ENCODE peak calls at places on chromosomes 12 and 14, in ten cellular contexts. One of them, this sample, is unnamed.

GRCh38 chr12:51847830-51848727 is at the start of gene FIGNL2:
- DNase-seq in spleen: no peak
- DNase-seq in LHCN-M2: no peak
- DNase-seq in amygdala: no peak
- DNase-seq in nucleus accumbens: no peak
- DNase-seq in AG20443: peak
- DNase-seq in MM.1S: no peak
- DNase-seq in breast epithelium: no peak
- DNase-seq in tibial artery: no peak
- DNase-seq in stimulated activated CD4-positive, alpha-beta T cell treated with anti-CD3 and anti-CD28 coated beads, TNF-alpha, amount 100 ng/mL, for 24 hours: no peak
- DNase-seq in this sample: no peak

GRCh38 chr14:35337557-35338255 is 45.5 kb downstream of the PSMA6 start:
- DNase-seq in nucleus accumbens: no peak
- DNase-seq in MM.1S: no peak
- DNase-seq in breast epithelium: no peak
- DNase-seq in stimulated activated CD4-positive, alpha-beta T cell treated with anti-CD3 and anti-CD28 coated beads, TNF-alpha, amount 100 ng/mL, for 24 hours: no peak
- DNase-seq in AG20443: no peak
- DNase-seq in LHCN-M2: no peak
- DNase-seq in tibial artery: no peak
- DNase-seq in spleen: no peak
- DNase-seq in amygdala: no peak
- DNase-seq in this sample: no peak

GRCh38 chr12:52041695-52042123 is 9.5 kb upstream of the NR4A1 start:
- DNase-seq in nucleus accumbens: no peak
- DNase-seq in MM.1S: peak
- DNase-seq in AG20443: peak
- DNase-seq in LHCN-M2: peak
- DNase-seq in stimulated activated CD4-positive, alpha-beta T cell treated with anti-CD3 and anti-CD28 coated beads, TNF-alpha, amount 100 ng/mL, for 24 hours: no peak
- DNase-seq in tibial artery: no peak
- DNase-seq in amygdala: no peak
- DNase-seq in spleen: peak
- DNase-seq in breast epithelium: peak
- DNase-seq in this sample: no peak

GRCh38 chr14:99318959-99319295 is 46.9 kb upstream of the BCL11B start:
- DNase-seq in tibial artery: no peak
- DNase-seq in LHCN-M2: no peak
- DNase-seq in MM.1S: no peak
- DNase-seq in amygdala: no peak
- DNase-seq in breast epithelium: no peak
- DNase-seq in spleen: peak
- DNase-seq in AG20443: no peak
- DNase-seq in stimulated activated CD4-positive, alpha-beta T cell treated with anti-CD3 and anti-CD28 coated beads, TNF-alpha, amount 100 ng/mL, for 24 hours: no peak
- DNase-seq in nucleus accumbens: no peak
- DNase-seq in this sample: no peak

GRCh38 chr12:82665142-82665923 is 21.4 kb upstream of the TMTC2 start:
- DNase-seq in AG20443: no peak
- DNase-seq in breast epithelium: no peak
- DNase-seq in MM.1S: no peak
- DNase-seq in amygdala: no peak
- DNase-seq in nucleus accumbens: no peak
- DNase-seq in spleen: no peak
- DNase-seq in LHCN-M2: no peak
- DNase-seq in stimulated activated CD4-positive, alpha-beta T cell treated with anti-CD3 and anti-CD28 coated beads, TNF-alpha, amount 100 ng/mL, for 24 hours: no peak
- DNase-seq in tibial artery: no peak
- DNase-seq in this sample: no peak

GRCh38 chr12:92602476-92602875 is 100.3 kb upstream of the PLEKHG7 start:
- DNase-seq in breast epithelium: no peak
- DNase-seq in MM.1S: no peak
- DNase-seq in stimulated activated CD4-positive, alpha-beta T cell treated with anti-CD3 and anti-CD28 coated beads, TNF-alpha, amount 100 ng/mL, for 24 hours: no peak
- DNase-seq in AG20443: peak
- DNase-seq in LHCN-M2: peak
- DNase-seq in spleen: no peak
- DNase-seq in nucleus accumbens: no peak
- DNase-seq in tibial artery: no peak
- DNase-seq in amygdala: no peak
- DNase-seq in this sample: no peak

GRCh38 chr14:77653473-77653872 is 37.0 kb upstream of the SPTLC2 start:
- DNase-seq in amygdala: no peak
- DNase-seq in breast epithelium: no peak
- DNase-seq in MM.1S: no peak
- DNase-seq in stimulated activated CD4-positive, alpha-beta T cell treated with anti-CD3 and anti-CD28 coated beads, TNF-alpha, amount 100 ng/mL, for 24 hours: no peak
- DNase-seq in LHCN-M2: no peak
- DNase-seq in nucleus accumbens: no peak
- DNase-seq in tibial artery: no peak
- DNase-seq in spleen: peak
- DNase-seq in AG20443: no peak
- DNase-seq in this sample: peak

GRCh38 chr14:94612580-94613554 is 676 bp downstream of the SERPINA3 start:
- DNase-seq in breast epithelium: no peak
- DNase-seq in amygdala: no peak
- DNase-seq in AG20443: no peak
- DNase-seq in stimulated activated CD4-positive, alpha-beta T cell treated with anti-CD3 and anti-CD28 coated beads, TNF-alpha, amount 100 ng/mL, for 24 hours: no peak
- DNase-seq in nucleus accumbens: no peak
- DNase-seq in spleen: peak
- DNase-seq in LHCN-M2: no peak
- DNase-seq in MM.1S: no peak
- DNase-seq in tibial artery: peak
- DNase-seq in this sample: no peak

GRCh38 chr12:130775953-130776856 is 60.1 kb upstream of the RIMBP2 start:
- DNase-seq in MM.1S: no peak
- DNase-seq in tibial artery: peak
- DNase-seq in stimulated activated CD4-positive, alpha-beta T cell treated with anti-CD3 and anti-CD28 coated beads, TNF-alpha, amount 100 ng/mL, for 24 hours: peak
- DNase-seq in spleen: no peak
- DNase-seq in LHCN-M2: peak
- DNase-seq in amygdala: peak
- DNase-seq in breast epithelium: no peak
- DNase-seq in nucleus accumbens: peak
- DNase-seq in AG20443: peak
- DNase-seq in this sample: peak

GRCh38 chr12:6872073-6873048 is 742 bp downstream of the SPSB2 start:
- DNase-seq in tibial artery: peak
- DNase-seq in AG20443: peak
- DNase-seq in nucleus accumbens: peak
- DNase-seq in LHCN-M2: peak
- DNase-seq in MM.1S: peak
- DNase-seq in breast epithelium: peak
- DNase-seq in amygdala: peak
- DNase-seq in spleen: peak
- DNase-seq in stimulated activated CD4-positive, alpha-beta T cell treated with anti-CD3 and anti-CD28 coated beads, TNF-alpha, amount 100 ng/mL, for 24 hours: peak
- DNase-seq in this sample: peak

GRCh38 chr14:104563191-104563741 is 16.3 kb upstream of the C14orf180 start:
- DNase-seq in AG20443: no peak
- DNase-seq in tibial artery: no peak
- DNase-seq in nucleus accumbens: no peak
- DNase-seq in stimulated activated CD4-positive, alpha-beta T cell treated with anti-CD3 and anti-CD28 coated beads, TNF-alpha, amount 100 ng/mL, for 24 hours: no peak
- DNase-seq in MM.1S: no peak
- DNase-seq in breast epithelium: no peak
- DNase-seq in spleen: no peak
- DNase-seq in LHCN-M2: no peak
- DNase-seq in amygdala: no peak
- DNase-seq in this sample: no peak

GRCh38 chr12:11762723-11763326 is 113.4 kb downstream of the ETV6 start:
- DNase-seq in MM.1S: no peak
- DNase-seq in breast epithelium: no peak
- DNase-seq in LHCN-M2: no peak
- DNase-seq in nucleus accumbens: no peak
- DNase-seq in tibial artery: no peak
- DNase-seq in spleen: no peak
- DNase-seq in stimulated activated CD4-positive, alpha-beta T cell treated with anti-CD3 and anti-CD28 coated beads, TNF-alpha, amount 100 ng/mL, for 24 hours: no peak
- DNase-seq in AG20443: peak
- DNase-seq in amygdala: no peak
- DNase-seq in this sample: no peak

GRCh38 chr12:55652352-55652751 is 15.7 kb downstream of the OR10P1 start:
- DNase-seq in breast epithelium: no peak
- DNase-seq in amygdala: no peak
- DNase-seq in MM.1S: no peak
- DNase-seq in nucleus accumbens: no peak
- DNase-seq in AG20443: no peak
- DNase-seq in stimulated activated CD4-positive, alpha-beta T cell treated with anti-CD3 and anti-CD28 coated beads, TNF-alpha, amount 100 ng/mL, for 24 hours: no peak
- DNase-seq in LHCN-M2: no peak
- DNase-seq in spleen: no peak
- DNase-seq in tibial artery: no peak
- DNase-seq in this sample: no peak

GRCh38 chr14:64956697-64957412 is 14.3 kb upstream of the GPX2 start:
- DNase-seq in MM.1S: no peak
- DNase-seq in LHCN-M2: no peak
- DNase-seq in amygdala: no peak
- DNase-seq in AG20443: no peak
- DNase-seq in stimulated activated CD4-positive, alpha-beta T cell treated with anti-CD3 and anti-CD28 coated beads, TNF-alpha, amount 100 ng/mL, for 24 hours: no peak
- DNase-seq in nucleus accumbens: no peak
- DNase-seq in spleen: no peak
- DNase-seq in tibial artery: no peak
- DNase-seq in breast epithelium: peak
- DNase-seq in this sample: no peak

GRCh38 chr12:108629824-108630476 is 3.7 kb downstream of the SELPLG start:
- DNase-seq in spleen: peak
- DNase-seq in LHCN-M2: peak
- DNase-seq in breast epithelium: no peak
- DNase-seq in amygdala: no peak
- DNase-seq in AG20443: peak
- DNase-seq in MM.1S: peak
- DNase-seq in nucleus accumbens: no peak
- DNase-seq in tibial artery: peak
- DNase-seq in stimulated activated CD4-positive, alpha-beta T cell treated with anti-CD3 and anti-CD28 coated beads, TNF-alpha, amount 100 ng/mL, for 24 hours: no peak
- DNase-seq in this sample: no peak

GRCh38 chr12:14886271-14886670 is 617 bp upstream of the MGP start:
- DNase-seq in LHCN-M2: no peak
- DNase-seq in AG20443: no peak
- DNase-seq in MM.1S: no peak
- DNase-seq in spleen: no peak
- DNase-seq in breast epithelium: no peak
- DNase-seq in tibial artery: no peak
- DNase-seq in stimulated activated CD4-positive, alpha-beta T cell treated with anti-CD3 and anti-CD28 coated beads, TNF-alpha, amount 100 ng/mL, for 24 hours: no peak
- DNase-seq in amygdala: no peak
- DNase-seq in nucleus accumbens: no peak
- DNase-seq in this sample: no peak

GRCh38 chr14:104876251-104876699 is 11.2 kb downstream of the CEP170B start:
- DNase-seq in MM.1S: no peak
- DNase-seq in AG20443: peak
- DNase-seq in tibial artery: no peak
- DNase-seq in stimulated activated CD4-positive, alpha-beta T cell treated with anti-CD3 and anti-CD28 coated beads, TNF-alpha, amount 100 ng/mL, for 24 hours: no peak
- DNase-seq in spleen: peak
- DNase-seq in nucleus accumbens: no peak
- DNase-seq in breast epithelium: no peak
- DNase-seq in LHCN-M2: peak
- DNase-seq in amygdala: no peak
- DNase-seq in this sample: no peak

GRCh38 chr12:25151476-25151875 is 43.5 kb downstream of the DNAI7 start:
- DNase-seq in spleen: no peak
- DNase-seq in AG20443: peak
- DNase-seq in nucleus accumbens: no peak
- DNase-seq in tibial artery: peak
- DNase-seq in breast epithelium: no peak
- DNase-seq in stimulated activated CD4-positive, alpha-beta T cell treated with anti-CD3 and anti-CD28 coated beads, TNF-alpha, amount 100 ng/mL, for 24 hours: no peak
- DNase-seq in amygdala: no peak
- DNase-seq in LHCN-M2: peak
- DNase-seq in MM.1S: no peak
- DNase-seq in this sample: no peak

GRCh38 chr14:23430733-23431105 is 4.7 kb downstream of the MYH7 start:
- DNase-seq in stimulated activated CD4-positive, alpha-beta T cell treated with anti-CD3 and anti-CD28 coated beads, TNF-alpha, amount 100 ng/mL, for 24 hours: no peak
- DNase-seq in amygdala: peak
- DNase-seq in MM.1S: no peak
- DNase-seq in breast epithelium: no peak
- DNase-seq in nucleus accumbens: peak
- DNase-seq in AG20443: peak
- DNase-seq in LHCN-M2: peak
- DNase-seq in tibial artery: peak
- DNase-seq in spleen: peak
- DNase-seq in this sample: no peak

GRCh38 chr14:45211295-45211694 is 41.7 kb downstream of the MIS18BP1 start:
- DNase-seq in tibial artery: no peak
- DNase-seq in nucleus accumbens: no peak
- DNase-seq in MM.1S: no peak
- DNase-seq in spleen: no peak
- DNase-seq in AG20443: no peak
- DNase-seq in LHCN-M2: no peak
- DNase-seq in stimulated activated CD4-positive, alpha-beta T cell treated with anti-CD3 and anti-CD28 coated beads, TNF-alpha, amount 100 ng/mL, for 24 hours: no peak
- DNase-seq in amygdala: no peak
- DNase-seq in breast epithelium: no peak
- DNase-seq in this sample: no peak

GRCh38 chr12:51000245-51000644 is 25.9 kb downstream of the SLC11A2 start:
- DNase-seq in nucleus accumbens: no peak
- DNase-seq in tibial artery: no peak
- DNase-seq in AG20443: peak
- DNase-seq in amygdala: no peak
- DNase-seq in spleen: no peak
- DNase-seq in breast epithelium: no peak
- DNase-seq in LHCN-M2: peak
- DNase-seq in stimulated activated CD4-positive, alpha-beta T cell treated with anti-CD3 and anti-CD28 coated beads, TNF-alpha, amount 100 ng/mL, for 24 hours: no peak
- DNase-seq in MM.1S: no peak
- DNase-seq in this sample: no peak

GRCh38 chr14:36988568-36988967 is 183.8 kb downstream of the SLC25A21 start:
- DNase-seq in amygdala: no peak
- DNase-seq in stimulated activated CD4-positive, alpha-beta T cell treated with anti-CD3 and anti-CD28 coated beads, TNF-alpha, amount 100 ng/mL, for 24 hours: no peak
- DNase-seq in nucleus accumbens: no peak
- DNase-seq in LHCN-M2: no peak
- DNase-seq in tibial artery: no peak
- DNase-seq in AG20443: no peak
- DNase-seq in breast epithelium: no peak
- DNase-seq in spleen: no peak
- DNase-seq in MM.1S: no peak
- DNase-seq in this sample: no peak

GRCh38 chr14:22403286-22403685 is 185.7 kb downstream of the DAD1 start:
- DNase-seq in breast epithelium: no peak
- DNase-seq in tibial artery: no peak
- DNase-seq in amygdala: no peak
- DNase-seq in spleen: no peak
- DNase-seq in MM.1S: no peak
- DNase-seq in stimulated activated CD4-positive, alpha-beta T cell treated with anti-CD3 and anti-CD28 coated beads, TNF-alpha, amount 100 ng/mL, for 24 hours: no peak
- DNase-seq in LHCN-M2: no peak
- DNase-seq in nucleus accumbens: no peak
- DNase-seq in AG20443: no peak
- DNase-seq in this sample: no peak

GRCh38 chr12:87866602-87867292 is 162.5 kb downstream of the C12orf50 start:
- DNase-seq in nucleus accumbens: no peak
- DNase-seq in tibial artery: no peak
- DNase-seq in breast epithelium: no peak
- DNase-seq in LHCN-M2: peak
- DNase-seq in AG20443: peak
- DNase-seq in amygdala: no peak
- DNase-seq in stimulated activated CD4-positive, alpha-beta T cell treated with anti-CD3 and anti-CD28 coated beads, TNF-alpha, amount 100 ng/mL, for 24 hours: no peak
- DNase-seq in spleen: no peak
- DNase-seq in MM.1S: no peak
- DNase-seq in this sample: peak

GRCh38 chr14:89256951-89257350 is 160.1 kb downstream of the FOXN3 start:
- DNase-seq in amygdala: no peak
- DNase-seq in tibial artery: no peak
- DNase-seq in spleen: no peak
- DNase-seq in AG20443: no peak
- DNase-seq in MM.1S: no peak
- DNase-seq in nucleus accumbens: no peak
- DNase-seq in stimulated activated CD4-positive, alpha-beta T cell treated with anti-CD3 and anti-CD28 coated beads, TNF-alpha, amount 100 ng/mL, for 24 hours: no peak
- DNase-seq in breast epithelium: no peak
- DNase-seq in LHCN-M2: no peak
- DNase-seq in this sample: no peak

GRCh38 chr12:25264015-25264582 is 13.4 kb upstream of the KRAS start:
- DNase-seq in MM.1S: no peak
- DNase-seq in stimulated activated CD4-positive, alpha-beta T cell treated with anti-CD3 and anti-CD28 coated beads, TNF-alpha, amount 100 ng/mL, for 24 hours: no peak
- DNase-seq in breast epithelium: no peak
- DNase-seq in nucleus accumbens: no peak
- DNase-seq in spleen: no peak
- DNase-seq in tibial artery: no peak
- DNase-seq in LHCN-M2: no peak
- DNase-seq in amygdala: no peak
- DNase-seq in AG20443: no peak
- DNase-seq in this sample: no peak

GRCh38 chr12:31506907-31507306 is 84.0 kb downstream of the DENND5B start:
- DNase-seq in spleen: no peak
- DNase-seq in AG20443: no peak
- DNase-seq in LHCN-M2: no peak
- DNase-seq in tibial artery: no peak
- DNase-seq in amygdala: no peak
- DNase-seq in breast epithelium: no peak
- DNase-seq in nucleus accumbens: no peak
- DNase-seq in stimulated activated CD4-positive, alpha-beta T cell treated with anti-CD3 and anti-CD28 coated beads, TNF-alpha, amount 100 ng/mL, for 24 hours: no peak
- DNase-seq in MM.1S: no peak
- DNase-seq in this sample: peak

GRCh38 chr14:105332352-105332874 is 17.9 kb downstream of the PACS2 start:
- DNase-seq in breast epithelium: no peak
- DNase-seq in tibial artery: no peak
- DNase-seq in stimulated activated CD4-positive, alpha-beta T cell treated with anti-CD3 and anti-CD28 coated beads, TNF-alpha, amount 100 ng/mL, for 24 hours: no peak
- DNase-seq in AG20443: no peak
- DNase-seq in spleen: peak
- DNase-seq in MM.1S: no peak
- DNase-seq in nucleus accumbens: no peak
- DNase-seq in amygdala: no peak
- DNase-seq in LHCN-M2: no peak
- DNase-seq in this sample: no peak